ENCODE peak calls at places on chromosomes 4 and X, in five cellular contexts. X, M, E, Z and Y are unnamed samples.

GRCh38 chr4:156293657-156294297 is 340.1 kb upstream of the CTSO start:
- DNase-seq in Z (no peak), X (peak), M (no peak), E (no peak), Y (peak)

GRCh38 chr4:118338981-118339765 is 13.6 kb downstream of the PRSS12 start:
- DNase-seq in E (no peak), M (no peak), X (peak), Z (no peak), Y (no peak)

GRCh38 chrX:69123481-69123880 is 41.8 kb downstream of the PJA1 start:
- DNase-seq in M (no peak), X (no peak), E (no peak), Z (no peak), Y (no peak)

GRCh38 chrX:66751136-66751782 is 112.4 kb upstream of the EDA2R start:
- DNase-seq in Z (no peak), X (no peak), E (no peak), M (no peak), Y (no peak)

GRCh38 chr4:137363496-137363895 is 168.8 kb downstream of the PCDH18 start:
- DNase-seq in E (no peak), Z (no peak), M (no peak), X (no peak), Y (no peak)

GRCh38 chr4:23234716-23235115 is 542.0 kb downstream of the GBA3 start:
- DNase-seq in E (no peak), M (peak), Z (no peak), X (no peak), Y (no peak)

GRCh38 chr4:87030606-87031441 is 96.0 kb downstream of the AFF1 start:
- DNase-seq in Z (no peak), E (no peak), M (peak), X (peak), Y (no peak)

GRCh38 chr4:52234539-52235174 is 183.6 kb downstream of the SPATA18 start:
- DNase-seq in Z (no peak), E (peak), X (peak), M (peak), Y (no peak)

GRCh38 chr4:186805020-186805820 is 81.6 kb upstream of the FAT1 start:
- DNase-seq in X (no peak), E (no peak), M (no peak), Z (no peak), Y (no peak)

GRCh38 chrX:108224727-108225455 is 133.3 kb downstream of the ATG4A start:
- DNase-seq in X (peak), M (peak), Z (peak), E (peak), Y (peak)

GRCh38 chr4:94332983-94333590 is 9.5 kb downstream of the HPGDS start:
- DNase-seq in Z (no peak), E (peak), M (peak), X (no peak), Y (peak)

GRCh38 chr4:121379276-121379675 is 1.5 kb downstream of the QRFPR start:
- DNase-seq in M (no peak), X (no peak), Z (no peak), E (no peak), Y (no peak)

GRCh38 chr4:121377065-121377464 is 3.8 kb downstream of the QRFPR start:
- DNase-seq in M (no peak), Z (no peak), E (no peak), X (no peak), Y (no peak)

GRCh38 chr4:121376541-121376940 is 4.3 kb downstream of the QRFPR start:
- DNase-seq in X (no peak), M (no peak), E (no peak), Z (no peak), Y (no peak)

GRCh38 chr4:121381148-121381462 is 287 bp upstream of the QRFPR start:
- DNase-seq in M (no peak), Z (no peak), E (no peak), X (no peak), Y (no peak)

GRCh38 chr4:121380448-121381147 is at the start of gene QRFPR:
- DNase-seq in X (no peak), Z (peak), E (peak), M (peak), Y (no peak)
- H4K8ac ChIP-seq in X (no peak), Z (no peak), E (no peak), M (no peak), Y (no peak)

GRCh38 chr4:109395694-109396093 is 37.9 kb upstream of the SEC24B start:
- DNase-seq in M (peak), X (no peak), E (no peak), Z (no peak), Y (no peak)

DNA sequence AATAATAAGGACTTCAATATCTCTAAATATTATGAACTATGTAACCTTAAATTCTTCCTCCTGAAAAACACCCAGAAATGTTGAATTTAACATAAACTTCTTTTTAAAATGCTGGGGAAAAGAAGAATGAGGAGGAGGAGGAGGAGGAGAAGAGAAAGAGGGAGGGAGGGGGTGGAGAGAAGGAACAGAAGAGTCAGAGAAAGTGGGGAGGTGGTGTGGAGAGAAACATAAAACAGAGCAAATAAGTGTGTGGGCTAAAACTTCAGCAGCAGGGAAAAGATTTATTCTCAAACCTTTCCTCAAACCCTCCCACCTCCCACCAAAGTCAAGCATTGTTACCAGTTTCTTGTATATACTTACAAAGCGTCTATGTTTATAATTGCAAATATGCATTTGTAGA is 34.7 kb upstream of the SEC24B start:
- DNase-seq in Z (no peak), M (no peak), E (no peak), X (no peak), Y (no peak)
- H4K8ac ChIP-seq in Z (no peak), M (no peak), E (no peak), X (no peak), Y (no peak)

GRCh38 chr4:8385106-8385505 is 55.4 kb downstream of the ACOX3 start:
- DNase-seq in E (no peak), X (no peak), Z (no peak), M (no peak), Y (no peak)

GRCh38 chr4:8383451-8384160 is 56.9 kb downstream of the ACOX3 start:
- DNase-seq in X (peak), E (no peak), M (no peak), Z (no peak), Y (no peak)

GRCh38 chr4:8384397-8385060 is 56.0 kb downstream of the ACOX3 start:
- DNase-seq in Z (no peak), E (no peak), M (no peak), X (no peak), Y (no peak)

GRCh38 chr4:8381814-8382581 is 58.5 kb downstream of the ACOX3 start:
- DNase-seq in M (no peak), E (no peak), Z (no peak), X (no peak), Y (no peak)

GRCh38 chr4:8383016-8383415 is 57.5 kb downstream of the ACOX3 start:
- DNase-seq in M (no peak), X (no peak), E (no peak), Z (no peak), Y (no peak)
- H4K8ac ChIP-seq in M (no peak), X (no peak), E (no peak), Z (no peak), Y (no peak)

GRCh38 chrX:141320801-141321200 is 78.5 kb upstream of the SPANXC start:
- DNase-seq in M (no peak), E (no peak), X (no peak), Z (no peak), Y (no peak)
- H4K8ac ChIP-seq in M (no peak), E (no peak), X (no peak), Z (no peak), Y (no peak)

GRCh38 chr4:16239086-16239485 is 12.8 kb upstream of the TAPT1 start:
- DNase-seq in E (no peak), X (no peak), M (no peak), Z (no peak), Y (no peak)
- H4K8ac ChIP-seq in E (no peak), X (no peak), M (no peak), Z (no peak), Y (no peak)

DNA sequence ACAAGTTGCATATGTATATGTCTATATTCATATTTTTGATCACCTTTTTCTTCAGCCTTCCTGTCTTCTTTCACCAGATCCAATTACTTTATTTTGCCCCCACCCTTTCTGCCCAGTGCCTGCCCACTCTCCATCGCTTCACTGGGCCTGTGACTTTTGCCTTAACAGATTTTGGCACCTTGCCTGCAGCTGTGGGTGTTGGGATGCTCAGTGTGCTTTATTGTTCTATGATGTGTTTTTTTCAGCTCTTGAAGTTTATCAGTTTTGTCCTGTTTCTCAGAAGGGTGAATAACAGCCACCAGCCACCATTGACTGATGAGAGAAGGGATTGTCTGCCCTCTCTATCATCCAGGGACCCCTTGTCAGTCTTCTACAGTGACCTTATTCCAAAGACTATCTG is 77.2 kb upstream of the GALNT7 start:
- DNase-seq in X (no peak), E (no peak), M (no peak), Z (no peak), Y (no peak)
- H4K8ac ChIP-seq in X (no peak), E (no peak), M (no peak), Z (no peak), Y (no peak)

GRCh38 chr4:2370597-2371320 is 47.7 kb downstream of the ZFYVE28 start:
- DNase-seq in X (no peak), M (no peak), E (no peak), Z (no peak), Y (no peak)
- H4K8ac ChIP-seq in X (no peak), M (no peak), E (peak), Z (no peak), Y (no peak)

GRCh38 chr4:992297-993110 is 700 bp downstream of the SLC26A1 start:
- DNase-seq in M (no peak), X (peak), E (no peak), Z (no peak), Y (peak)
- H4K8ac ChIP-seq in M (no peak), X (peak), E (no peak), Z (no peak), Y (no peak)